ENCODE peak calls at places on chromosomes 3 and 15, in four cellular contexts. P is AG09309, I is NCI-H460, H is heart left ventricle. E is an unnamed sample.

GRCh38 chr3:51706021-51706485 is 815 bp upstream of the GRM2 start:
- DNase-seq in I (no peak), H (no peak), P (no peak), E (peak)

GRCh38 chr3:121552379-121552778 is 6.6 kb upstream of the POLQ start:
- DNase-seq in I (no peak), H (no peak), P (no peak), E (no peak)

GRCh38 chr3:16595778-16596177 is 9.4 kb downstream of the DAZL start:
- DNase-seq in H (no peak), I (no peak), P (no peak), E (no peak)

GRCh38 chr3:188524057-188524456 is 370.1 kb downstream of the LPP start:
- DNase-seq in P (no peak), I (no peak), H (no peak), E (no peak)

GRCh38 chr3:72347819-72348319 is 500.4 kb downstream of the SHQ1 start:
- DNase-seq in P (peak), I (no peak), H (peak), E (peak)

GRCh38 chr15:74322558-74323180 is 44.8 kb downstream of the CYP11A1 start:
- DNase-seq in I (peak), H (peak), P (peak), E (peak)

GRCh38 chr3:105629725-105630124 is 239.1 kb downstream of the CBLB start:
- DNase-seq in P (no peak), H (no peak), I (no peak), E (no peak)

GRCh38 chr3:177633671-177634207 is 436.5 kb upstream of the TBL1XR1 start:
- DNase-seq in H (no peak), P (no peak), I (peak), E (no peak)